ENCODE peak calls at places on chromosome 21, in seven cellular contexts. One of them, this sample, is unnamed.

GRCh38 chr21:41560701-41561158 is 52.8 kb upstream of the TMPRSS2 start:
- DNase-seq in CD8-positive, alpha-beta T cell: no peak
- DNase-seq in IMR-90: no peak
- DNase-seq in fibroblast of lung: no peak
- DNase-seq in progenitor cell of endocrine pancreas: no peak
- DNase-seq in glutamatergic neuron: no peak
- DNase-seq in mesothelial cell of epicardium: no peak
- DNase-seq in this sample: no peak

GRCh38 chr21:35852820-35853219 is 207.5 kb downstream of the SETD4 start:
- DNase-seq in progenitor cell of endocrine pancreas: no peak
- DNase-seq in IMR-90: no peak
- DNase-seq in glutamatergic neuron: no peak
- DNase-seq in mesothelial cell of epicardium: no peak
- DNase-seq in CD8-positive, alpha-beta T cell: no peak
- DNase-seq in fibroblast of lung: no peak
- DNase-seq in this sample: no peak

GRCh38 chr21:24545807-24546361 is 1061.4 kb downstream of the MRPL39 start:
- DNase-seq in mesothelial cell of epicardium: no peak
- DNase-seq in CD8-positive, alpha-beta T cell: no peak
- DNase-seq in IMR-90: no peak
- DNase-seq in fibroblast of lung: no peak
- DNase-seq in progenitor cell of endocrine pancreas: no peak
- DNase-seq in glutamatergic neuron: no peak
- DNase-seq in this sample: no peak

GRCh38 chr21:35658242-35658641 is 402.1 kb downstream of the SETD4 start:
- DNase-seq in IMR-90: peak; percentile 89
- DNase-seq in mesothelial cell of epicardium: no peak
- DNase-seq in glutamatergic neuron: no peak
- DNase-seq in fibroblast of lung: peak; percentile 93
- DNase-seq in progenitor cell of endocrine pancreas: no peak
- DNase-seq in CD8-positive, alpha-beta T cell: no peak
- DNase-seq in this sample: no peak

GRCh38 chr21:17636711-17637110 is 24.0 kb upstream of the BTG3 start:
- DNase-seq in IMR-90: no peak
- DNase-seq in CD8-positive, alpha-beta T cell: no peak
- DNase-seq in fibroblast of lung: no peak
- DNase-seq in glutamatergic neuron: no peak
- DNase-seq in mesothelial cell of epicardium: no peak
- DNase-seq in progenitor cell of endocrine pancreas: no peak
- DNase-seq in this sample: no peak

GRCh38 chr21:35920428-35920827 is 139.9 kb downstream of the SETD4 start:
- DNase-seq in progenitor cell of endocrine pancreas: no peak
- DNase-seq in mesothelial cell of epicardium: no peak
- DNase-seq in IMR-90: no peak
- DNase-seq in glutamatergic neuron: no peak
- DNase-seq in fibroblast of lung: no peak
- DNase-seq in CD8-positive, alpha-beta T cell: no peak
- DNase-seq in this sample: no peak

GRCh38 chr21:25735895-25736597 is 1.3 kb downstream of the GABPA start:
- DNase-seq in mesothelial cell of epicardium: no peak
- DNase-seq in progenitor cell of endocrine pancreas: no peak
- DNase-seq in glutamatergic neuron: no peak
- DNase-seq in IMR-90: peak; percentile 42
- DNase-seq in CD8-positive, alpha-beta T cell: no peak
- DNase-seq in fibroblast of lung: peak; percentile 54
- DNase-seq in this sample: no peak

GRCh38 chr21:42069327-42069726 is 1.8 kb upstream of the UMODL1 start:
- DNase-seq in fibroblast of lung: no peak
- DNase-seq in CD8-positive, alpha-beta T cell: no peak
- DNase-seq in mesothelial cell of epicardium: no peak
- DNase-seq in IMR-90: no peak
- DNase-seq in glutamatergic neuron: no peak
- DNase-seq in progenitor cell of endocrine pancreas: no peak
- DNase-seq in this sample: no peak

GRCh38 chr21:17003221-17003620 is 509.6 kb upstream of the CXADR start:
- DNase-seq in glutamatergic neuron: no peak
- DNase-seq in fibroblast of lung: peak; percentile 25
- DNase-seq in mesothelial cell of epicardium: no peak
- DNase-seq in progenitor cell of endocrine pancreas: no peak
- DNase-seq in IMR-90: peak; percentile 61
- DNase-seq in CD8-positive, alpha-beta T cell: no peak
- DNase-seq in this sample: no peak

GRCh38 chr21:46142581-46143473 is 12.6 kb downstream of the FTCD start:
- DNase-seq in CD8-positive, alpha-beta T cell: no peak
- DNase-seq in glutamatergic neuron: peak; percentile 9
- DNase-seq in mesothelial cell of epicardium: no peak
- DNase-seq in progenitor cell of endocrine pancreas: no peak
- DNase-seq in fibroblast of lung: no peak
- DNase-seq in IMR-90: no peak
- DNase-seq in this sample: no peak

GRCh38 chr21:29164330-29164942 is 34.0 kb downstream of the MAP3K7CL start:
- DNase-seq in mesothelial cell of epicardium: no peak
- DNase-seq in glutamatergic neuron: no peak
- DNase-seq in IMR-90: peak; percentile 91
- DNase-seq in progenitor cell of endocrine pancreas: no peak
- DNase-seq in fibroblast of lung: peak; percentile 93
- DNase-seq in CD8-positive, alpha-beta T cell: no peak
- DNase-seq in this sample: no peak
- TF ChIP-seq CTCF in mesothelial cell of epicardium: no peak
- TF ChIP-seq CTCF in glutamatergic neuron: no peak
- TF ChIP-seq CTCF in IMR-90: peak; percentile 90
- TF ChIP-seq CTCF in progenitor cell of endocrine pancreas: peak; percentile 72
- TF ChIP-seq CTCF in fibroblast of lung: peak; percentile 83
- TF ChIP-seq CTCF in CD8-positive, alpha-beta T cell: no peak
- TF ChIP-seq CTCF in this sample: no peak

GRCh38 chr21:37088196-37088595 is 15.1 kb downstream of the TTC3 start:
- DNase-seq in CD8-positive, alpha-beta T cell: no peak
- DNase-seq in progenitor cell of endocrine pancreas: no peak
- DNase-seq in glutamatergic neuron: no peak
- DNase-seq in fibroblast of lung: peak; percentile 79
- DNase-seq in IMR-90: peak; percentile 35
- DNase-seq in mesothelial cell of epicardium: no peak
- DNase-seq in this sample: no peak

GRCh38 chr21:37085726-37086125 is 12.7 kb downstream of the TTC3 start:
- DNase-seq in progenitor cell of endocrine pancreas: no peak
- DNase-seq in IMR-90: no peak
- DNase-seq in CD8-positive, alpha-beta T cell: no peak
- DNase-seq in fibroblast of lung: no peak
- DNase-seq in glutamatergic neuron: no peak
- DNase-seq in mesothelial cell of epicardium: no peak
- DNase-seq in this sample: no peak

GRCh38 chr21:37082375-37082774 is 9.3 kb downstream of the TTC3 start:
- DNase-seq in IMR-90: no peak
- DNase-seq in glutamatergic neuron: no peak
- DNase-seq in CD8-positive, alpha-beta T cell: no peak
- DNase-seq in progenitor cell of endocrine pancreas: no peak
- DNase-seq in mesothelial cell of epicardium: no peak
- DNase-seq in fibroblast of lung: no peak
- DNase-seq in this sample: no peak

GRCh38 chr21:37082856-37083611 is 10.0 kb downstream of the TTC3 start:
- DNase-seq in progenitor cell of endocrine pancreas: no peak
- DNase-seq in IMR-90: no peak
- DNase-seq in fibroblast of lung: no peak
- DNase-seq in CD8-positive, alpha-beta T cell: no peak
- DNase-seq in mesothelial cell of epicardium: no peak
- DNase-seq in glutamatergic neuron: no peak
- DNase-seq in this sample: no peak

GRCh38 chr21:37087188-37087587 is 14.1 kb downstream of the TTC3 start:
- DNase-seq in mesothelial cell of epicardium: no peak
- DNase-seq in progenitor cell of endocrine pancreas: no peak
- DNase-seq in fibroblast of lung: peak; percentile 81
- DNase-seq in IMR-90: peak; percentile 82
- DNase-seq in glutamatergic neuron: no peak
- DNase-seq in CD8-positive, alpha-beta T cell: no peak
- DNase-seq in this sample: no peak
- TF ChIP-seq CTCF in mesothelial cell of epicardium: no peak
- TF ChIP-seq CTCF in progenitor cell of endocrine pancreas: peak; percentile 13
- TF ChIP-seq CTCF in fibroblast of lung: peak; percentile 25
- TF ChIP-seq CTCF in IMR-90: peak; percentile 68
- TF ChIP-seq CTCF in glutamatergic neuron: no peak
- TF ChIP-seq CTCF in CD8-positive, alpha-beta T cell: peak; percentile 21
- TF ChIP-seq CTCF in this sample: no peak

GRCh38 chr21:45102391-45102932 is 28.1 kb downstream of the ADARB1 start:
- DNase-seq in IMR-90: no peak
- DNase-seq in glutamatergic neuron: no peak
- DNase-seq in progenitor cell of endocrine pancreas: no peak
- DNase-seq in fibroblast of lung: peak; percentile 27
- DNase-seq in mesothelial cell of epicardium: no peak
- DNase-seq in CD8-positive, alpha-beta T cell: no peak
- DNase-seq in this sample: no peak
- TF ChIP-seq CTCF in IMR-90: peak; percentile 29
- TF ChIP-seq CTCF in glutamatergic neuron: peak; percentile 25
- TF ChIP-seq CTCF in progenitor cell of endocrine pancreas: no peak
- TF ChIP-seq CTCF in fibroblast of lung: no peak
- TF ChIP-seq CTCF in mesothelial cell of epicardium: peak; percentile 34
- TF ChIP-seq CTCF in CD8-positive, alpha-beta T cell: no peak
- TF ChIP-seq CTCF in this sample: no peak

GRCh38 chr21:34517491-34518245 is 5.7 kb upstream of the KCNE1 start:
- DNase-seq in fibroblast of lung: no peak
- DNase-seq in glutamatergic neuron: no peak
- DNase-seq in CD8-positive, alpha-beta T cell: no peak
- DNase-seq in mesothelial cell of epicardium: no peak
- DNase-seq in IMR-90: no peak
- DNase-seq in progenitor cell of endocrine pancreas: no peak
- DNase-seq in this sample: no peak
- TF ChIP-seq CTCF in fibroblast of lung: no peak
- TF ChIP-seq CTCF in glutamatergic neuron: no peak
- TF ChIP-seq CTCF in CD8-positive, alpha-beta T cell: no peak
- TF ChIP-seq CTCF in mesothelial cell of epicardium: no peak
- TF ChIP-seq CTCF in IMR-90: peak; percentile 19
- TF ChIP-seq CTCF in progenitor cell of endocrine pancreas: peak; percentile 33
- TF ChIP-seq CTCF in this sample: no peak

GRCh38 chr21:44694776-44695175 is 2.2 kb upstream of the KRTAP10-12 start:
- DNase-seq in IMR-90: no peak
- DNase-seq in mesothelial cell of epicardium: no peak
- DNase-seq in progenitor cell of endocrine pancreas: no peak
- DNase-seq in CD8-positive, alpha-beta T cell: no peak
- DNase-seq in glutamatergic neuron: no peak
- DNase-seq in fibroblast of lung: no peak
- DNase-seq in this sample: no peak
- TF ChIP-seq CTCF in IMR-90: no peak
- TF ChIP-seq CTCF in mesothelial cell of epicardium: no peak
- TF ChIP-seq CTCF in progenitor cell of endocrine pancreas: no peak
- TF ChIP-seq CTCF in CD8-positive, alpha-beta T cell: no peak
- TF ChIP-seq CTCF in glutamatergic neuron: no peak
- TF ChIP-seq CTCF in fibroblast of lung: no peak
- TF ChIP-seq CTCF in this sample: no peak

DNA sequence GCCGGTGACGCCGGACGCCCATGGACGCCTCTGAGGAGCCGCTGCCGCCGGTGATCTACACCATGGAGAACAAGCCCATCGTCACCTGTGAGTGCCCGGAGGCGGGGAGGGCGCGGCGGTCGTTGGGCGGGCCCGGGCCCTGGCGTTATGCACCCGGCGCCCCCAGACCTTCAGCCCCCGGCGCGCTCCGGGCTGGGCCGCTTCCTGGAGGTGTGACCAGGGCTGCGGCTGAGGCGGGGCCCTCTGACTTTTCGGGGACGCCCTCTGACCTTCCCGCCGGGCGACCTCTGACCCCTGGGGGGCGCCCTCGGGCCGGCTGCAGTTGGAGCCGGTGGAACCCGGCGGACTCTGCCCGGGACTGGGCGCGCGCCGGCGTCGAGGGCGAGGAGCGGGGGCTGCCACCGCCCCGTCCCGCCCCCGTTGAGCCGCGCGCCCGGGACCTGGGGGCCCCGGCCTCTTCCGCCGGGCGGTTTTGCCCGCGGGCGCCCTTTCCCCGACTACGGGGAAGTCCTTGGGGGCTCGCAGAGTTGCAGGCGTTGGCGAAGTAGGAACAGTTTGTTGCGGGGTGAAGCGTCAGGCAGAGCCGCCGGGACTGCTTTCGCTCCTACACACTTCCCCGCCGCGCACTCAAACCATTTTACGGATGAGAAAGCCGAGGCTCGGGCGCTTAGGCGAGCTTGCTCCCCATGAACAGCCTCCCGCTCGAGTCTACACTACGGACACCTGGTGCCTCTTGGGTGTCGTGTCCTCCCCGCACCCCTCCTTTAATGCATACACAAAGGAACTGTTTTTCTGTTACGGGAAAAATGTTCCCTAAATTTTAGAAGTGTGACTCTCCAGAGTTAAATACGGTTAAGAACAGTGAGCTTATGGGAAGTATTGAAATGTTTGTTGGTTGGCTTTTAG is 618 bp downstream of the TRAPPC10 start:
- DNase-seq in glutamatergic neuron: peak; percentile 88
- DNase-seq in CD8-positive, alpha-beta T cell: peak; percentile 76
- DNase-seq in mesothelial cell of epicardium: no peak
- DNase-seq in fibroblast of lung: peak; percentile 27
- DNase-seq in progenitor cell of endocrine pancreas: peak; percentile 67
- DNase-seq in IMR-90: peak; percentile 13
- DNase-seq in this sample: peak; percentile 77
- TF ChIP-seq CTCF in glutamatergic neuron: peak; percentile 83
- TF ChIP-seq CTCF in CD8-positive, alpha-beta T cell: no peak
- TF ChIP-seq CTCF in mesothelial cell of epicardium: no peak
- TF ChIP-seq CTCF in fibroblast of lung: no peak
- TF ChIP-seq CTCF in progenitor cell of endocrine pancreas: peak; percentile 53
- TF ChIP-seq CTCF in IMR-90: peak; percentile 10
- TF ChIP-seq CTCF in this sample: no peak

GRCh38 chr21:44686000-44686781 is 4.2 kb upstream of the KRTAP12-1 start:
- DNase-seq in IMR-90: no peak
- DNase-seq in CD8-positive, alpha-beta T cell: no peak
- DNase-seq in mesothelial cell of epicardium: no peak
- DNase-seq in fibroblast of lung: no peak
- DNase-seq in glutamatergic neuron: no peak
- DNase-seq in progenitor cell of endocrine pancreas: no peak
- DNase-seq in this sample: no peak
- TF ChIP-seq CTCF in IMR-90: no peak
- TF ChIP-seq CTCF in CD8-positive, alpha-beta T cell: no peak
- TF ChIP-seq CTCF in mesothelial cell of epicardium: no peak
- TF ChIP-seq CTCF in fibroblast of lung: no peak
- TF ChIP-seq CTCF in glutamatergic neuron: no peak
- TF ChIP-seq CTCF in progenitor cell of endocrine pancreas: peak; percentile 32
- TF ChIP-seq CTCF in this sample: no peak

DNA sequence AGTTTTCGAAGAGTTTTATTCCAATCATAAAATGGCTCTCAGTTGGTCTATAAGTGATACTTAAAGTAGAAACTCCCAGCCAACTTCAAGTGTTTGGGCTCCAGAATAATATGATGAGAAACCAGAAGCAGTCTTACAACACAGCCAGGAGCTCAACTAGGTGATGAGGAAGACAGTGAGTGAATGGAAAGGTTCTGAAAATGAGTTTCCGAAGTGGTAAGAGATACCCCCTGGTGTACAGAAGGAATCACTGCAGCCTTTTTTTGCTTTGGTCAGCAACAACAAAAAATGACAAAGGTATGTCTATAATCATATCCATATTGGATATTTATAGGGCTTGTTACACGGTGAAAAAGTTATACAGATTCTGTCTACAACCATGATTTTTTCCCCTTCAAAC is 16.5 kb downstream of the KRTAP19-1 start:
- DNase-seq in mesothelial cell of epicardium: no peak
- DNase-seq in glutamatergic neuron: no peak
- DNase-seq in fibroblast of lung: no peak
- DNase-seq in IMR-90: no peak
- DNase-seq in progenitor cell of endocrine pancreas: no peak
- DNase-seq in CD8-positive, alpha-beta T cell: no peak
- DNase-seq in this sample: no peak
- TF ChIP-seq CTCF in mesothelial cell of epicardium: peak; percentile 64
- TF ChIP-seq CTCF in glutamatergic neuron: peak; percentile 74
- TF ChIP-seq CTCF in fibroblast of lung: no peak
- TF ChIP-seq CTCF in IMR-90: peak; percentile 4
- TF ChIP-seq CTCF in progenitor cell of endocrine pancreas: peak; percentile 64
- TF ChIP-seq CTCF in CD8-positive, alpha-beta T cell: no peak
- TF ChIP-seq CTCF in this sample: no peak

This sample was measured in activated B cell treated with CpG ODN at 0.5 μM for 24 hours.